ENCODE peak calls at places on chromosomes 5 and 9, in six cellular contexts. One of them, this sample, is unnamed.

GRCh38 chr9:136769710-136770191 is 5.4 kb upstream of the LCN15 start:
- DNase-seq in K562: peak
- DNase-seq in tibial artery: no peak
- DNase-seq in KBM-7: peak
- DNase-seq in fibroblast of mammary gland: no peak
- DNase-seq in epithelial cell of esophagus: peak
- DNase-seq in this sample: no peak

GRCh38 chr5:84709075-84709474 is 324.4 kb upstream of the EDIL3 start:
- DNase-seq in K562: no peak
- DNase-seq in tibial artery: no peak
- DNase-seq in KBM-7: no peak
- DNase-seq in fibroblast of mammary gland: no peak
- DNase-seq in epithelial cell of esophagus: no peak
- DNase-seq in this sample: no peak

GRCh38 chr5:99000878-99001277 is 72.1 kb upstream of the CHD1 start:
- DNase-seq in K562: no peak
- DNase-seq in tibial artery: no peak
- DNase-seq in KBM-7: no peak
- DNase-seq in fibroblast of mammary gland: peak
- DNase-seq in epithelial cell of esophagus: peak
- DNase-seq in this sample: peak

GRCh38 chr9:18490591-18491370 is 16.8 kb downstream of the ADAMTSL1 start:
- DNase-seq in K562: no peak
- DNase-seq in tibial artery: peak
- DNase-seq in KBM-7: no peak
- DNase-seq in fibroblast of mammary gland: peak
- DNase-seq in epithelial cell of esophagus: peak
- DNase-seq in this sample: peak

GRCh38 chr5:125583291-125583690 is 836.9 kb upstream of the ZNF608 start:
- DNase-seq in K562: no peak
- DNase-seq in tibial artery: no peak
- DNase-seq in KBM-7: no peak
- DNase-seq in fibroblast of mammary gland: no peak
- DNase-seq in epithelial cell of esophagus: no peak
- DNase-seq in this sample: no peak

GRCh38 chr5:149803641-149804468 is 73.7 kb downstream of the PPARGC1B start:
- DNase-seq in K562: no peak
- DNase-seq in tibial artery: no peak
- DNase-seq in KBM-7: no peak
- DNase-seq in fibroblast of mammary gland: peak
- DNase-seq in epithelial cell of esophagus: no peak
- DNase-seq in this sample: no peak

GRCh38 chr9:12923472-12924009 is 148.7 kb downstream of the LURAP1L start:
- DNase-seq in K562: no peak
- DNase-seq in tibial artery: no peak
- DNase-seq in KBM-7: no peak
- DNase-seq in fibroblast of mammary gland: peak
- DNase-seq in epithelial cell of esophagus: peak
- DNase-seq in this sample: peak

GRCh38 chr5:76104027-76104426 is 20.8 kb downstream of the SV2C start:
- DNase-seq in K562: no peak
- DNase-seq in tibial artery: no peak
- DNase-seq in KBM-7: peak
- DNase-seq in fibroblast of mammary gland: no peak
- DNase-seq in epithelial cell of esophagus: peak
- DNase-seq in this sample: peak

GRCh38 chr5:37005252-37005651 is 128.7 kb downstream of the NIPBL start:
- DNase-seq in K562: no peak
- DNase-seq in tibial artery: no peak
- DNase-seq in KBM-7: no peak
- DNase-seq in fibroblast of mammary gland: peak
- DNase-seq in epithelial cell of esophagus: no peak
- DNase-seq in this sample: peak

GRCh38 chr5:118960557-118960956 is 27.8 kb downstream of the DTWD2 start:
- DNase-seq in K562: no peak
- DNase-seq in tibial artery: no peak
- DNase-seq in KBM-7: no peak
- DNase-seq in fibroblast of mammary gland: no peak
- DNase-seq in epithelial cell of esophagus: no peak
- DNase-seq in this sample: no peak

GRCh38 chr5:162068412-162068811 is 839 bp downstream of the GABRG2 start:
- DNase-seq in K562: no peak
- DNase-seq in tibial artery: no peak
- DNase-seq in KBM-7: peak
- DNase-seq in fibroblast of mammary gland: peak
- DNase-seq in epithelial cell of esophagus: peak
- DNase-seq in this sample: no peak

GRCh38 chr9:86252870-86253269 is 6.6 kb downstream of the C9orf153 start:
- DNase-seq in K562: no peak
- DNase-seq in tibial artery: no peak
- DNase-seq in KBM-7: no peak
- DNase-seq in fibroblast of mammary gland: no peak
- DNase-seq in epithelial cell of esophagus: no peak
- DNase-seq in this sample: no peak

GRCh38 chr5:76473676-76474075 is 70.6 kb downstream of the IQGAP2 start:
- DNase-seq in K562: no peak
- DNase-seq in tibial artery: no peak
- DNase-seq in KBM-7: peak
- DNase-seq in fibroblast of mammary gland: no peak
- DNase-seq in epithelial cell of esophagus: no peak
- DNase-seq in this sample: no peak

GRCh38 chr9:100285080-100285479 is 67.7 kb downstream of the TEX10 start:
- DNase-seq in K562: no peak
- DNase-seq in tibial artery: no peak
- DNase-seq in KBM-7: no peak
- DNase-seq in fibroblast of mammary gland: no peak
- DNase-seq in epithelial cell of esophagus: no peak
- DNase-seq in this sample: no peak

GRCh38 chr5:76736679-76737078 is 20.8 kb downstream of the F2R start:
- DNase-seq in K562: no peak
- DNase-seq in tibial artery: no peak
- DNase-seq in KBM-7: no peak
- DNase-seq in fibroblast of mammary gland: no peak
- DNase-seq in epithelial cell of esophagus: no peak
- DNase-seq in this sample: no peak

GRCh38 chr9:70407081-70407503 is 7.4 kb downstream of the KLF9 start:
- DNase-seq in K562: no peak
- DNase-seq in tibial artery: no peak
- DNase-seq in KBM-7: no peak
- DNase-seq in fibroblast of mammary gland: peak
- DNase-seq in epithelial cell of esophagus: peak
- DNase-seq in this sample: peak